ENCODE peak calls at places on chromosomes 5 and 9, in six cellular contexts. X is IMR-90, C is HepG2, P is adrenal gland, I is HCT116, B is spleen. L is an unnamed sample.

GRCh38 chr9:88746744-88747398 is 211.9 kb downstream of the NXNL2 start:
- DNase-seq in X (no peak), C (no peak), P (no peak), I (no peak), B (peak), L (no peak)

GRCh38 chr9:129415954-129416651 is 204.8 kb downstream of the C9orf50 start:
- DNase-seq in X (no peak), C (no peak), P (peak), I (no peak), B (no peak), L (no peak)

GRCh38 chr5:146025108-146025507 is 80.3 kb downstream of the PLAC8L1 start:
- DNase-seq in X (no peak), C (peak), P (no peak), I (no peak), B (no peak), L (no peak)

GRCh38 chr9:27368317-27368985 is 71.5 kb upstream of the EQTN start:
- DNase-seq in X (no peak), C (no peak), P (no peak), I (no peak), B (no peak), L (no peak)

GRCh38 chr5:139079969-139080368 is 118.2 kb downstream of the SIL1 start:
- DNase-seq in X (no peak), C (no peak), P (no peak), I (no peak), B (no peak), L (no peak)

GRCh38 chr5:80219381-80219780 is 36.5 kb downstream of the SERINC5 start:
- DNase-seq in X (no peak), C (no peak), P (no peak), I (no peak), B (no peak), L (no peak)

GRCh38 chr5:97427235-97427634 is 244.2 kb upstream of the RIOK2 start:
- DNase-seq in X (no peak), C (no peak), P (no peak), I (no peak), B (no peak), L (no peak)

GRCh38 chr9:129623331-129623730 is 2.4 kb upstream of the C9orf50 start:
- DNase-seq in X (peak), C (no peak), P (no peak), I (no peak), B (no peak), L (no peak)

GRCh38 chr9:14560194-14560593 is 133.0 kb downstream of the ZDHHC21 start:
- DNase-seq in X (no peak), C (no peak), P (no peak), I (no peak), B (no peak), L (no peak)

GRCh38 chr5:40503438-40503837 is 176.3 kb upstream of the PTGER4 start:
- DNase-seq in X (peak), C (no peak), P (no peak), I (no peak), B (no peak), L (no peak)

GRCh38 chr5:124315746-124316415 is 430.6 kb downstream of the ZNF608 start:
- DNase-seq in X (peak), C (no peak), P (no peak), I (no peak), B (no peak), L (no peak)

GRCh38 chr9:20078246-20078645 is 289.4 kb upstream of the SLC24A2 start:
- DNase-seq in X (no peak), C (no peak), P (no peak), I (no peak), B (no peak), L (no peak)

GRCh38 chr9:70578720-70579119 is 164.3 kb upstream of the KLF9 start:
- DNase-seq in X (no peak), C (no peak), P (peak), I (no peak), B (no peak), L (peak)

GRCh38 chr5:57665146-57665936 is 182.7 kb upstream of the ACTBL2 start:
- DNase-seq in X (peak), C (no peak), P (no peak), I (no peak), B (no peak), L (no peak)

GRCh38 chr9:19408316-19408692 is 505 bp upstream of the ACER2 start:
- DNase-seq in X (no peak), C (no peak), P (no peak), I (no peak), B (peak), L (peak)

GRCh38 chr9:97848582-97849237 is 4.3 kb upstream of the FOXE1 start:
- DNase-seq in X (peak), C (no peak), P (no peak), I (no peak), B (peak), L (no peak)

GRCh38 chr5:168176251-168176650 is 115.2 kb upstream of the WWC1 start:
- DNase-seq in X (no peak), C (no peak), P (no peak), I (no peak), B (no peak), L (no peak)

GRCh38 chr5:24906689-24907088 is 261.9 kb upstream of the CDH10 start:
- DNase-seq in X (no peak), C (no peak), P (no peak), I (no peak), B (no peak), L (no peak)

GRCh38 chr5:83099445-83099844 is 22.1 kb downstream of the XRCC4 start:
- DNase-seq in X (no peak), C (peak), P (no peak), I (no peak), B (no peak), L (peak)

GRCh38 chr5:112555691-112556090 is 136.6 kb upstream of the EPB41L4A start:
- DNase-seq in X (peak), C (no peak), P (no peak), I (no peak), B (no peak), L (no peak)

GRCh38 chr9:79155308-79155707 is 416.5 kb upstream of the TLE4 start:
- DNase-seq in X (no peak), C (no peak), P (no peak), I (no peak), B (no peak), L (no peak)

GRCh38 chr9:121976751-121977150 is 116.4 kb downstream of the TTLL11 start:
- DNase-seq in X (peak), C (no peak), P (no peak), I (no peak), B (no peak), L (peak)

DNA sequence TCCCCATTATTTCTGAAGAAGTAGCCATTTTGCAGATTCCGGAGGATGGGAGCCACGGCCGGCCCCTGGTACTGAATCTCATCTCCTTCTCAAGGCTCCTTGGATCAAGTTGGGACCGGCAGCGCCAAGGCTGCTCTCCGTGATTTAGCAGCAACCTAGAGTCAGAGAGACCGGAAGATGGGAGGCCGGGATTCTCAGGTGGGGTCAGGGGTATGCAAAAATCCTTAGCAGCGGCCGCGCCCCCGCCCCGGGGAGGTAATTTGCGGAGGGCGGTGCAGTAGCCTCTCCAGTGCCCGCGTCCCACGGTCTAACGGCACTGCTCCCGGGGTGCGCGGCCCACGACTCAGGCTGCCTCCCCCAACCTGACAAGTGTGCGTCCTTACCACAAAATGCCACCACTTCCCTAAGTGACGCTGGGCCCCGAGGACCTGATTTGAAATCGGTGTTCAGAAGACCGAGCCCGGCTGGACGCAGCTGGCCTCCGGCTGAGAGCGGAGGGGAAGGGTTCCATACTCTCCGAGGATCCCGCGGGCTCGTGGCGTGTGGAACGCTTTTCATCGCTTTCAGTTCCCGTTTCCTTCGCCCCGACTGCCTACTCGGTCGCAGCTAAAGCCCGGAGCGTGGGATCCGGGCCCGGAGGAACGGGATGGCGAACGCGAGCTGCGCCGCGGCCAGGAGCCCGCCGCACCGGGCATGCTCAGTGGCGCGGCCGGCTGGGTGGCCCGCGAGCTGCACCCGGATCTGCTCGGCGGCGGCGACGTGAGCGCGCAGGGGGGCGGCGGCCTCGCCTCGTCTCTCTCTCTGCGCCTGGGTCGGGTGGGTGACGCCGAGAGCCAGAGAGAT is at the start of gene SCAMP1:
- DNase-seq in X (peak), C (peak), P (peak), I (peak), B (peak), L (peak)
- TF ChIP-seq POLR2A in X (peak), C (peak), P (peak), I (peak), B (peak), L (peak)

GRCh38 chr9:130837644-130838043 is 2.6 kb downstream of the ABL1 start:
- DNase-seq in X (no peak), C (no peak), P (no peak), I (no peak), B (no peak), L (no peak)

GRCh38 chr9:130837002-130837511 is 2.0 kb downstream of the ABL1 start:
- DNase-seq in X (peak), C (peak), P (no peak), I (no peak), B (no peak), L (no peak)

GRCh38 chr9:130833324-130833990 is 1.6 kb upstream of the ABL1 start:
- DNase-seq in X (peak), C (no peak), P (no peak), I (no peak), B (no peak), L (no peak)

GRCh38 chr9:130835441-130836298 is 616 bp downstream of the ABL1 start:
- DNase-seq in X (peak), C (no peak), P (peak), I (no peak), B (peak), L (peak)

GRCh38 chr9:130834371-130835311 is at the start of gene ABL1:
- DNase-seq in X (peak), C (peak), P (peak), I (peak), B (peak), L (peak)
- TF ChIP-seq POLR2A in X (peak), C (peak), P (peak), I (no peak), B (no peak), L (peak)

GRCh38 chr5:90409318-90410177 is at the start of gene CETN3:
- DNase-seq in X (peak), C (peak), P (peak), I (peak), B (peak), L (peak)
- TF ChIP-seq POLR2A in X (peak), C (peak), P (peak), I (peak), B (no peak), L (peak)

GRCh38 chr5:173144200-173145176 is at the start of gene BNIP1:
- DNase-seq in X (peak), C (peak), P (peak), I (peak), B (peak), L (peak)
- TF ChIP-seq POLR2A in X (peak), C (peak), P (peak), I (peak), B (no peak), L (peak)

GRCh38 chr5:35229076-35230042 is 928 bp downstream of the PRLR start:
- DNase-seq in X (no peak), C (peak), P (peak), I (no peak), B (no peak), L (no peak)
- TF ChIP-seq POLR2A in X (no peak), C (no peak), P (no peak), I (no peak), B (no peak), L (no peak)

GRCh38 chr5:150781706-150782614 is 3.4 kb downstream of the SMIM3 start:
- DNase-seq in X (peak), C (peak), P (peak), I (no peak), B (no peak), L (no peak)
- TF ChIP-seq POLR2A in X (peak), C (peak), P (peak), I (no peak), B (no peak), L (no peak)

GRCh38 chr9:117096138-117096537 is 318.7 kb downstream of the ASTN2 start:
- DNase-seq in X (no peak), C (no peak), P (no peak), I (no peak), B (no peak), L (no peak)
- TF ChIP-seq POLR2A in X (no peak), C (no peak), P (no peak), I (no peak), B (no peak), L (no peak)

GRCh38 chr9:331197-331596 is 116.5 kb downstream of the DOCK8 start:
- DNase-seq in X (no peak), C (no peak), P (no peak), I (no peak), B (no peak), L (no peak)

GRCh38 chr9:336039-336438 is 121.4 kb downstream of the DOCK8 start:
- DNase-seq in X (no peak), C (peak), P (no peak), I (no peak), B (no peak), L (no peak)

GRCh38 chr9:338602-339001 is 123.9 kb downstream of the DOCK8 start:
- DNase-seq in X (no peak), C (no peak), P (no peak), I (no peak), B (no peak), L (no peak)

GRCh38 chr9:335373-335772 is 120.7 kb downstream of the DOCK8 start:
- DNase-seq in X (no peak), C (no peak), P (no peak), I (no peak), B (no peak), L (no peak)
- TF ChIP-seq POLR2A in X (no peak), C (no peak), P (no peak), I (no peak), B (no peak), L (no peak)

DNA sequence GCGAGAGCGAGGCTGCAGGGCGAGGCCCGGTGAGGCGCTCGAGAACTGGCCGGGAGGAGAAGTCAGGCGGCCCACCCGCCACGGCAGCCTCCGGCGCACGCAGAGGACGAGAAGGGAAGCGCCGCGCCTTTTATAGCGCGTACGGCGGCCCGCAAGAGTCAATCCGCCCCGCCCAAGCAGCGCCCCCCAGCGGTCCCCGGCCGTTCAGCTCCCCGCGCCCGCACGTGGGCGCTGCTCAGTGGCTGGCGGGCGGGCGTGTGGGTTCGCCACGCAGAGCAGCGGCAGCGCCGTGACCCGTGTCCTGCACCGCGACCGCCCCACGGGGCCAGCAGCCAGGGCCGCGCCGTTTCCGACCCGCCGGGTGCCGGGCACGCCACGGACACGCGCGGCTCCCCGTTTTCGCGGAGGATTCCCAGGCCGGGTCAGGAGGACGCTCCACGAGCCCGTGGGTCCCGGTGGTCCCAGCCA is 14.6 kb downstream of the LCN10 start:
- DNase-seq in X (peak), C (peak), P (peak), I (peak), B (peak), L (peak)
- TF ChIP-seq POLR2A in X (peak), C (no peak), P (peak), I (peak), B (peak), L (peak)